ENCODE peak calls at places on chromosome 15, in nine cellular contexts. One of them, this sample, is unnamed.

GRCh38 chr15:52417501-52417900 is 111.2 kb downstream of the MYO5A start:
- DNase-seq in germinal center: no peak
- DNase-seq in SHP77 treated with DMSO at 0.1 percent for 48 hours: no peak
- DNase-seq in EL: peak
- DNase-seq in fibroblast of gingiva: peak
- DNase-seq in neuronal stem cell: no peak
- DNase-seq in cardiac muscle cell: no peak
- DNase-seq in mucosa of gallbladder: no peak
- DNase-seq in hypothalamus: no peak
- DNase-seq in this sample: no peak

GRCh38 chr15:45549831-45550230 is 27.3 kb upstream of the SLC30A4 start:
- DNase-seq in hypothalamus: no peak
- DNase-seq in fibroblast of gingiva: peak
- DNase-seq in germinal center: no peak
- DNase-seq in neuronal stem cell: no peak
- DNase-seq in SHP77 treated with DMSO at 0.1 percent for 48 hours: no peak
- DNase-seq in cardiac muscle cell: no peak
- DNase-seq in EL: peak
- DNase-seq in mucosa of gallbladder: no peak
- DNase-seq in this sample: no peak

GRCh38 chr15:93566777-93567176 is 477.8 kb upstream of the RGMA start:
- DNase-seq in SHP77 treated with DMSO at 0.1 percent for 48 hours: no peak
- DNase-seq in cardiac muscle cell: no peak
- DNase-seq in hypothalamus: no peak
- DNase-seq in neuronal stem cell: no peak
- DNase-seq in germinal center: no peak
- DNase-seq in fibroblast of gingiva: no peak
- DNase-seq in EL: no peak
- DNase-seq in mucosa of gallbladder: no peak
- DNase-seq in this sample: peak

GRCh38 chr15:31260646-31261265 is 65.9 kb upstream of the KLF13 start:
- DNase-seq in SHP77 treated with DMSO at 0.1 percent for 48 hours: no peak
- DNase-seq in mucosa of gallbladder: no peak
- DNase-seq in EL: no peak
- DNase-seq in fibroblast of gingiva: no peak
- DNase-seq in hypothalamus: no peak
- DNase-seq in neuronal stem cell: no peak
- DNase-seq in cardiac muscle cell: no peak
- DNase-seq in germinal center: no peak
- DNase-seq in this sample: no peak

GRCh38 chr15:101126618-101127502 is 125.0 kb downstream of the CHSY1 start:
- DNase-seq in EL: peak
- DNase-seq in fibroblast of gingiva: peak
- DNase-seq in germinal center: no peak
- DNase-seq in SHP77 treated with DMSO at 0.1 percent for 48 hours: no peak
- DNase-seq in neuronal stem cell: no peak
- DNase-seq in mucosa of gallbladder: no peak
- DNase-seq in hypothalamus: no peak
- DNase-seq in cardiac muscle cell: no peak
- DNase-seq in this sample: no peak

GRCh38 chr15:62110000-62110851 is 43.4 kb downstream of the C2CD4A start:
- DNase-seq in SHP77 treated with DMSO at 0.1 percent for 48 hours: peak
- DNase-seq in cardiac muscle cell: no peak
- DNase-seq in neuronal stem cell: no peak
- DNase-seq in germinal center: no peak
- DNase-seq in EL: peak
- DNase-seq in hypothalamus: no peak
- DNase-seq in fibroblast of gingiva: peak
- DNase-seq in mucosa of gallbladder: peak
- DNase-seq in this sample: no peak

GRCh38 chr15:99408236-99409096 is 157.2 kb downstream of the LRRC28 start:
- DNase-seq in mucosa of gallbladder: no peak
- DNase-seq in fibroblast of gingiva: peak
- DNase-seq in EL: peak
- DNase-seq in neuronal stem cell: no peak
- DNase-seq in SHP77 treated with DMSO at 0.1 percent for 48 hours: no peak
- DNase-seq in hypothalamus: no peak
- DNase-seq in cardiac muscle cell: no peak
- DNase-seq in germinal center: no peak
- DNase-seq in this sample: no peak

GRCh38 chr15:33852570-33852969 is 115.7 kb upstream of the CHRM5 start:
- DNase-seq in EL: peak
- DNase-seq in cardiac muscle cell: no peak
- DNase-seq in germinal center: no peak
- DNase-seq in hypothalamus: no peak
- DNase-seq in neuronal stem cell: no peak
- DNase-seq in fibroblast of gingiva: no peak
- DNase-seq in mucosa of gallbladder: no peak
- DNase-seq in SHP77 treated with DMSO at 0.1 percent for 48 hours: no peak
- DNase-seq in this sample: no peak

GRCh38 chr15:79872358-79873017 is 24.3 kb downstream of the MTHFS start:
- DNase-seq in hypothalamus: no peak
- DNase-seq in mucosa of gallbladder: no peak
- DNase-seq in germinal center: no peak
- DNase-seq in fibroblast of gingiva: no peak
- DNase-seq in neuronal stem cell: no peak
- DNase-seq in cardiac muscle cell: no peak
- DNase-seq in EL: peak
- DNase-seq in SHP77 treated with DMSO at 0.1 percent for 48 hours: no peak
- DNase-seq in this sample: no peak

GRCh38 chr15:62644874-62645755 is 397.4 kb upstream of the TPM1 start:
- DNase-seq in SHP77 treated with DMSO at 0.1 percent for 48 hours: no peak
- DNase-seq in mucosa of gallbladder: no peak
- DNase-seq in germinal center: no peak
- DNase-seq in fibroblast of gingiva: peak
- DNase-seq in hypothalamus: no peak
- DNase-seq in cardiac muscle cell: no peak
- DNase-seq in EL: no peak
- DNase-seq in neuronal stem cell: no peak
- DNase-seq in this sample: no peak

GRCh38 chr15:55108858-55109518 is 87.8 kb downstream of the RSL24D1 start:
- DNase-seq in cardiac muscle cell: peak
- DNase-seq in mucosa of gallbladder: peak
- DNase-seq in neuronal stem cell: peak
- DNase-seq in hypothalamus: peak
- DNase-seq in SHP77 treated with DMSO at 0.1 percent for 48 hours: peak
- DNase-seq in EL: peak
- DNase-seq in fibroblast of gingiva: peak
- DNase-seq in germinal center: peak
- DNase-seq in this sample: peak

GRCh38 chr15:38558714-38559059 is 5.9 kb downstream of the RASGRP1 start:
- DNase-seq in neuronal stem cell: no peak
- DNase-seq in germinal center: no peak
- DNase-seq in EL: peak
- DNase-seq in fibroblast of gingiva: no peak
- DNase-seq in mucosa of gallbladder: no peak
- DNase-seq in cardiac muscle cell: no peak
- DNase-seq in SHP77 treated with DMSO at 0.1 percent for 48 hours: no peak
- DNase-seq in hypothalamus: no peak
- DNase-seq in this sample: no peak

GRCh38 chr15:31434418-31435255 is 108.0 kb downstream of the KLF13 start:
- DNase-seq in neuronal stem cell: no peak
- DNase-seq in SHP77 treated with DMSO at 0.1 percent for 48 hours: no peak
- DNase-seq in germinal center: no peak
- DNase-seq in fibroblast of gingiva: peak
- DNase-seq in cardiac muscle cell: no peak
- DNase-seq in hypothalamus: no peak
- DNase-seq in mucosa of gallbladder: peak
- DNase-seq in EL: peak
- DNase-seq in this sample: peak

GRCh38 chr15:69082041-69082502 is 67.6 kb downstream of the NOX5 start:
- DNase-seq in mucosa of gallbladder: no peak
- DNase-seq in germinal center: no peak
- DNase-seq in EL: peak
- DNase-seq in neuronal stem cell: no peak
- DNase-seq in fibroblast of gingiva: no peak
- DNase-seq in SHP77 treated with DMSO at 0.1 percent for 48 hours: no peak
- DNase-seq in cardiac muscle cell: no peak
- DNase-seq in hypothalamus: no peak
- DNase-seq in this sample: no peak

GRCh38 chr15:40831861-40832260 is 3.4 kb upstream of the PPP1R14D start:
- DNase-seq in SHP77 treated with DMSO at 0.1 percent for 48 hours: no peak
- DNase-seq in neuronal stem cell: no peak
- DNase-seq in EL: no peak
- DNase-seq in germinal center: no peak
- DNase-seq in cardiac muscle cell: no peak
- DNase-seq in fibroblast of gingiva: no peak
- DNase-seq in mucosa of gallbladder: no peak
- DNase-seq in hypothalamus: no peak
- DNase-seq in this sample: no peak

GRCh38 chr15:60471314-60471713 is 7.6 kb downstream of the ICE2 start:
- DNase-seq in mucosa of gallbladder: no peak
- DNase-seq in cardiac muscle cell: no peak
- DNase-seq in fibroblast of gingiva: peak
- DNase-seq in neuronal stem cell: no peak
- DNase-seq in EL: no peak
- DNase-seq in hypothalamus: no peak
- DNase-seq in SHP77 treated with DMSO at 0.1 percent for 48 hours: no peak
- DNase-seq in germinal center: no peak
- DNase-seq in this sample: no peak

This sample was measured in ureter.